ENCODE peak calls at places on chromosomes 4 and X, in ten cellular contexts. V, F, E, K, P, R, T, X, Q and M are unnamed samples.

GRCh38 chr4:168585168-168586091 is 88.6 kb downstream of the PALLD start:
- DNase-seq in T (peak), R (peak), P (peak), F (no peak), K (peak), V (peak), E (no peak), Q (peak), X (peak), M (peak)

GRCh38 chrX:125420809-125421208 is 101.1 kb downstream of the TEX13C start:
- DNase-seq in T (no peak), R (no peak), F (no peak), V (no peak), K (no peak), Q (no peak), E (no peak), P (no peak), X (no peak), M (no peak)

GRCh38 chrX:96713303-96713702 is 28.7 kb downstream of the DIAPH2 start:
- DNase-seq in E (no peak), V (no peak), Q (no peak), K (no peak), P (no peak), T (no peak), F (no peak), X (no peak), R (no peak), M (no peak)

GRCh38 chr4:129455462-129455861 is 359.5 kb downstream of the C4orf33 start:
- DNase-seq in R (no peak), V (no peak), K (no peak), P (no peak), E (no peak), T (no peak), X (no peak), F (no peak), Q (no peak), M (no peak)

GRCh38 chr4:165874799-165875371 is 1.8 kb downstream of the TLL1 start:
- DNase-seq in V (no peak), T (no peak), P (no peak), K (no peak), Q (no peak), F (no peak), R (peak), E (no peak), X (peak), M (no peak)

GRCh38 chrX:153444333-153445011 is 1.4 kb downstream of the TREX2 start:
- DNase-seq in F (no peak), E (no peak), T (no peak), X (no peak), P (no peak), Q (no peak), R (no peak), V (no peak), K (no peak), M (no peak)

GRCh38 chr4:2829933-2830451 is 13.7 kb upstream of the ADD1 start:
- DNase-seq in R (peak), Q (peak), E (no peak), T (no peak), K (no peak), X (no peak), V (peak), F (no peak), P (no peak), M (no peak)

GRCh38 chr4:151484396-151485102 is 75.6 kb downstream of the FHIP1A start:
- DNase-seq in R (no peak), P (no peak), T (peak), V (peak), K (peak), X (peak), Q (no peak), F (peak), E (no peak), M (peak)

GRCh38 chrX:107574711-107575110 is 53.6 kb upstream of the PRPS1 start:
- DNase-seq in R (no peak), X (no peak), V (peak), P (no peak), K (no peak), T (no peak), Q (no peak), E (no peak), F (no peak), M (no peak)

GRCh38 chr4:2948895-2949781 is 14.1 kb downstream of the NOP14 start:
- DNase-seq in V (no peak), Q (no peak), F (no peak), T (no peak), E (no peak), K (no peak), X (peak), R (peak), P (peak), M (no peak)

GRCh38 chrX:40278340-40279090 is 180.8 kb upstream of the BCOR start:
- DNase-seq in X (no peak), T (no peak), E (peak), K (no peak), P (peak), Q (no peak), V (peak), R (no peak), F (no peak), M (no peak)

GRCh38 chr4:4781936-4782754 is 77.3 kb upstream of the MSX1 start:
- DNase-seq in E (no peak), V (no peak), X (peak), Q (no peak), F (peak), K (peak), P (no peak), T (no peak), R (no peak), M (peak)

GRCh38 chr4:40564004-40564403 is 65.7 kb downstream of the RBM47 start:
- DNase-seq in K (no peak), V (no peak), R (no peak), X (no peak), P (no peak), T (no peak), E (no peak), F (no peak), Q (no peak), M (no peak)

GRCh38 chrX:129600981-129601424 is 53.8 kb downstream of the APLN start:
- DNase-seq in V (peak), P (no peak), E (peak), Q (no peak), X (peak), K (no peak), F (no peak), R (no peak), T (no peak), M (no peak)

GRCh38 chrX:76550016-76550415 is 122.5 kb downstream of the MAGEE1 start:
- DNase-seq in E (no peak), X (no peak), V (no peak), R (no peak), F (no peak), T (no peak), K (no peak), P (no peak), Q (no peak), M (no peak)

GRCh38 chrX:155242300-155242699 is 22.0 kb downstream of the RAB39B start:
- DNase-seq in F (no peak), T (no peak), Q (no peak), R (no peak), V (no peak), E (no peak), X (no peak), K (no peak), P (no peak), M (no peak)

GRCh38 chr4:138609943-138610350 is 367.8 kb upstream of the SLC7A11 start:
- DNase-seq in Q (no peak), X (peak), V (peak), T (peak), P (no peak), E (no peak), K (no peak), R (no peak), F (peak), M (peak)

GRCh38 chr4:93828830-93829530 is 427 bp downstream of the ATOH1 start:
- DNase-seq in T (no peak), K (no peak), Q (no peak), F (no peak), P (no peak), V (no peak), R (peak), E (no peak), X (no peak), M (no peak)

GRCh38 chr4:93829531-93830089 is 1.1 kb downstream of the ATOH1 start:
- DNase-seq in F (no peak), R (no peak), E (no peak), P (no peak), V (no peak), Q (no peak), K (no peak), X (no peak), T (no peak), M (no peak)

GRCh38 chr4:93834371-93835066 is 6.0 kb downstream of the ATOH1 start:
- DNase-seq in P (no peak), Q (no peak), X (no peak), F (no peak), V (no peak), R (no peak), K (no peak), T (no peak), E (no peak), M (no peak)

GRCh38 chr4:93830090-93830818 is 1.7 kb downstream of the ATOH1 start:
- DNase-seq in X (no peak), T (no peak), V (no peak), E (no peak), F (no peak), R (no peak), K (no peak), Q (no peak), P (no peak), M (no peak)

GRCh38 chr4:93832097-93832496 is 3.5 kb downstream of the ATOH1 start:
- DNase-seq in F (no peak), R (no peak), V (no peak), K (no peak), P (no peak), T (no peak), X (no peak), E (no peak), Q (no peak), M (no peak)
- H3K4me3 ChIP-seq in F (no peak), R (no peak), V (no peak), K (no peak), P (no peak), T (no peak), X (no peak), E (no peak), Q (no peak), M (no peak)

GRCh38 chr4:143381171-143382118 is 44.8 kb downstream of the GAB1 start:
- DNase-seq in E (no peak), Q (peak), T (no peak), V (peak), K (peak), P (no peak), R (peak), X (peak), F (peak), M (peak)
- H3K4me3 ChIP-seq in E (no peak), Q (no peak), T (no peak), V (no peak), K (peak), P (no peak), R (no peak), X (no peak), F (no peak), M (no peak)

DNA sequence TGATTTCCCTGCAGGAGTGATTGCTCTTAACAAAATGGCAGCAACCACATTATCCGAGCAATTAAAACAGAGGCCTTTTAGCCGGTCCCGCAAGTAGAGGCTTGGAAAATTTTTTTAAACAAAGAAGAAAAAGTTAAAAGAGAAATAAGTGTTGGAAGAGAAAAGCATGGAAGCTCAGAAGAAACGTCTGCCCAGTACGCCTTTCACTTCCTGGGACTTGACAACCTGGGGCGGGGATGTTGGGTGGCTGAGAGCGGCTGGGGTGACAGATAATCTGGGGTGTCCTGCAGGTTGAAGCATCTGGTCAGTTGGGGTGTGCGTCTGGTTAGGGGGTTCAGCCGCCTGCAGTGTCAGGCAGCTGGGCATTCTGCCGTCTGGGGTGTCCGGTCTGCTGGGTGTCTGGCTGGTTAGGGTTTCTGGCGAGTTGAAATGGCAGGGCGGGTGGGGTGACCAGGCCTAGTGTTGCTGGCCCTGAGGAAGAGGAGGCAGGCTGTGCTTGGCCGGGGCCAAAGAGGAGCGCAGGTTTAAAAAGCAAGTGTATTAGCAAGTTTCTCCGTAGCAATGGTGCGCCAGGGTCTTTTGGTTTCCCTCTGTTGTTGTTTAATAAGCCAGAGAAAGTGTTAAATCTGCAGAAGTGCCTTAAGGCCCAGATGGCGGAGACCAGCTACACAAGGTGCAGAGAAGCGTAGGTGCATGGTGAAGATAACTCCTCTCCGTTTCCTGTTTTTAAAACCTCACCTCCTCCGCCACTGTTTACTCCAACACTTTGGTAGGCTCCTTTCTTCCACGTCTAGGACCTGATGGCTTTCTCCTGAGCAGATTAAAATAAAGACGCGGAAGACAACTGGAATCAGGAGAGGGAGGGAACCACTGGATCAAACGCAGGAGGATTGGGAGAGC is 5.6 kb downstream of the HAND2 start:
- DNase-seq in K (no peak), E (no peak), F (no peak), Q (no peak), T (no peak), X (no peak), R (no peak), V (no peak), P (no peak), M (no peak)
- H3K4me3 ChIP-seq in K (no peak), E (no peak), F (no peak), Q (peak), T (no peak), X (peak), R (no peak), V (no peak), P (no peak), M (no peak)

DNA sequence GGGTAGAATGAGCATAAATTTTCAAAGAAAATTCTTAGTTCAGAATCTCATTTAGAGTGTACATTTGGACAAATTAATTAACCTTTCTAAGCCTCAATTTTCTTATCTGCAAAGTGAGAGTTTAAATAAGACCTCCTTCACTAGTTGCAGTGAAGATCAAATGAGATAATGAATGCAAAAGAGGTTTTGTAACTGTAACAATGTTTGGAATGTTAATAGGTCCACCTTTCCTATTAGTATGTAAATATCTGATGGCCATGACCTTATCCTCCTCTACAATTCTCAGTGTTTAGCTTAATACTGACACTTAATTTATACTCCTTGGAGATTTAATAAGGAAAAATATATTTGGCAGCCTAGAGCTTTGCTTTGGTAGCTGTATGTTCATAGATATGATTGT is 138.8 kb downstream of the GABRG1 start:
- DNase-seq in F (no peak), E (no peak), T (no peak), V (no peak), R (no peak), Q (no peak), K (no peak), X (no peak), P (no peak), M (no peak)
- H3K4me3 ChIP-seq in F (no peak), E (no peak), T (no peak), V (no peak), R (no peak), Q (no peak), K (no peak), X (no peak), P (no peak), M (no peak)

GRCh38 chr4:163662761-163663160 is 168.3 kb downstream of the TMA16 start:
- DNase-seq in E (no peak), K (no peak), F (no peak), X (no peak), P (no peak), R (no peak), Q (no peak), V (no peak), T (no peak), M (no peak)

GRCh38 chr4:163663454-163664225 is 169.2 kb downstream of the TMA16 start:
- DNase-seq in K (no peak), V (no peak), Q (no peak), X (no peak), T (no peak), F (no peak), P (no peak), R (no peak), E (no peak), M (no peak)

GRCh38 chr4:163666335-163666888 is 171.9 kb downstream of the TMA16 start:
- DNase-seq in T (no peak), P (no peak), V (no peak), Q (no peak), X (no peak), R (no peak), E (no peak), F (no peak), K (no peak), M (no peak)

DNA sequence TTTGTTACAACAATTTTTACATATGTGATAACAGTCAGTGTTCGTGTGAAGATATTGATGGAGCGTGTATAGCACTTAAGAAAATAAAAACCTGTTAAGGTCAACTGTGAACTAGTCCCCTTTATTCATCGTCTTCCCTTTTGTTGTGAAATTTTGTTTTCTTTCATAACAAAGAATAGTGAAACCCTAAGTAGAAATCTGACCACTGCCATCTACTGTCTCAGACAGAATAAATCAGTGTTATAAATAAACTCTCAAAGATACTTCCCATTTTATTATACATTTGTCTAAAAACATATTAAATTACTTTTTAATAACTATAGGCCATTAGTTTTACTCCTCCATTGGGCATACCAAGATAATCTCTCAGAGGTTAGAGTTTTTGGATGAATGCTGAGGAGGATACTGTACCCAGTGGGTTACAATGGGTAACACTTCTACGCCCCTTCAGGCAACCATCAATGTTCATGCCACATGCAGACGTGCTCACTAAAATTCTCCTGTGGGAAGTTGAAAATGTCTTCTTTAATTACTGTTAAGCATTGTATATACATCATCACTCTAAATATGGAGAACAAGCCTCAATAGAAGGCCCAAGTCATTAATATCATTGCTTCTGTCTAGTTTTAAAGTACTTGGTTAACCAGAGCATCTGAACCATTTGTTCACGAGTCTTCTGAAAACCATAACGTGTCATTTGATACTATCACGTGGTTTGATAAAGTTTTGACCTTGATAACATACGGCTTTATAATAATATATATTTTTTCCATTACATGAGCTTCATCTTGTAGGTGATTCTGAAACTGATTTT is 171.2 kb downstream of the TMA16 start:
- DNase-seq in E (no peak), Q (no peak), P (no peak), R (no peak), V (no peak), F (no peak), X (no peak), T (no peak), K (no peak), M (no peak)
- H3K4me3 ChIP-seq in E (no peak), Q (no peak), P (no peak), R (no peak), V (no peak), F (no peak), X (no peak), T (no peak), K (no peak), M (no peak)